ENCODE peak calls at places on chromosomes 5 and 9, in ten cellular contexts. S is brain microvascular endothelial cell; E is T-cell; N is SW480; B is T-helper 2 cell; G is occipital lobe; V is dorsolateral prefrontal cortex; Q is ascending aorta; W is kidney epithelial cell; J is activated CD8-positive, alpha-beta T cell treated with anti-CD3 and anti-CD28 coated beads for 36 hours. Z is an unnamed sample.

GRCh38 chr9:21160178-21160577 is 6.3 kb downstream of the IFNA21 start:
- DNase-seq in S (peak), E (no peak), N (peak), B (no peak), G (no peak), V (no peak), Q (no peak), W (peak), J (peak), Z (no peak)

GRCh38 chr9:97557606-97558095 is 56.2 kb downstream of the TMOD1 start:
- DNase-seq in S (no peak), E (no peak), N (no peak), B (no peak), G (peak), V (peak), Q (peak), W (no peak), J (no peak), Z (no peak)

GRCh38 chr9:21443849-21444625 is 3.8 kb downstream of the IFNA1 start:
- DNase-seq in S (no peak), E (peak), N (no peak), B (no peak), G (no peak), V (no peak), Q (no peak), W (no peak), J (peak), Z (no peak)

GRCh38 chr5:146130440-146131045 is 25.2 kb upstream of the PLAC8L1 start:
- DNase-seq in S (no peak), E (no peak), N (peak), B (no peak), G (no peak), V (no peak), Q (no peak), W (peak), J (no peak), Z (no peak)

GRCh38 chr9:75889977-75890540 is 414 bp upstream of the PCSK5 start:
- DNase-seq in S (peak), E (no peak), N (peak), B (no peak), G (peak), V (no peak), Q (peak), W (no peak), J (peak), Z (peak)

GRCh38 chr5:28084069-28084468 is 1045.7 kb upstream of the CDH9 start:
- DNase-seq in S (no peak), E (no peak), N (no peak), B (no peak), G (no peak), V (no peak), Q (no peak), W (no peak), J (no peak), Z (no peak)

GRCh38 chr9:86034863-86035734 is 64.3 kb downstream of the GOLM1 start:
- DNase-seq in S (peak), E (no peak), N (peak), B (no peak), G (no peak), V (no peak), Q (no peak), W (no peak), J (peak), Z (peak)

GRCh38 chr5:159536166-159536565 is 205.9 kb upstream of the IL12B start:
- DNase-seq in S (no peak), E (no peak), N (no peak), B (no peak), G (no peak), V (no peak), Q (no peak), W (no peak), J (no peak), Z (no peak)

GRCh38 chr5:52786937-52787599 is 648 bp upstream of the ITGA1 start:
- DNase-seq in S (no peak), E (peak), N (peak), B (no peak), G (no peak), V (no peak), Q (peak), W (no peak), J (peak), Z (no peak)

GRCh38 chr9:136133191-136133958 is 14.7 kb upstream of the TMEM250 start:
- DNase-seq in S (no peak), E (no peak), N (no peak), B (no peak), G (no peak), V (no peak), Q (no peak), W (no peak), J (peak), Z (no peak)

GRCh38 chr5:174329738-174330137 is 284.2 kb downstream of the NSG2 start:
- DNase-seq in S (no peak), E (no peak), N (no peak), B (no peak), G (no peak), V (no peak), Q (peak), W (no peak), J (no peak), Z (no peak)

GRCh38 chr5:168883253-168883880 is 304.2 kb upstream of the PANK3 start:
- DNase-seq in S (no peak), E (no peak), N (no peak), B (no peak), G (no peak), V (no peak), Q (no peak), W (no peak), J (no peak), Z (no peak)

GRCh38 chr5:171055881-171056454 is 194.2 kb downstream of the RANBP17 start:
- DNase-seq in S (no peak), E (no peak), N (no peak), B (no peak), G (no peak), V (no peak), Q (no peak), W (no peak), J (no peak), Z (no peak)

GRCh38 chr9:123438321-123438720 is 82.3 kb downstream of the CRB2 start:
- DNase-seq in S (no peak), E (no peak), N (peak), B (no peak), G (no peak), V (no peak), Q (no peak), W (no peak), J (no peak), Z (peak)

GRCh38 chr5:166710275-166710674 is 1581.2 kb upstream of the WWC1 start:
- DNase-seq in S (no peak), E (no peak), N (no peak), B (no peak), G (no peak), V (no peak), Q (no peak), W (no peak), J (no peak), Z (no peak)

GRCh38 chr5:93274291-93274690 is 306.7 kb downstream of the NR2F1-AS1 start:
- DNase-seq in S (peak), E (no peak), N (no peak), B (no peak), G (no peak), V (no peak), Q (no peak), W (peak), J (no peak), Z (no peak)

GRCh38 chr5:108753877-108754276 is 6.2 kb downstream of the FER start:
- DNase-seq in S (peak), E (no peak), N (no peak), B (no peak), G (no peak), V (no peak), Q (no peak), W (no peak), J (no peak), Z (no peak)

GRCh38 chr9:75027187-75028107 is 646 bp downstream of the CARNMT1 start:
- DNase-seq in S (peak), E (peak), N (peak), B (peak), G (peak), V (peak), Q (peak), W (no peak), J (peak), Z (peak)

GRCh38 chr9:76394896-76395244 is 644 bp upstream of the RFK start:
- DNase-seq in S (peak), E (no peak), N (peak), B (peak), G (peak), V (peak), Q (peak), W (no peak), J (peak), Z (peak)

GRCh38 chr5:103433216-103433615 is 129.4 kb downstream of the NUDT12 start:
- DNase-seq in S (peak), E (no peak), N (no peak), B (no peak), G (no peak), V (no peak), Q (no peak), W (no peak), J (no peak), Z (no peak)

GRCh38 chr5:138647261-138647788 is 72.1 kb upstream of the HSPA9 start:
- DNase-seq in S (peak), E (no peak), N (no peak), B (no peak), G (no peak), V (no peak), Q (no peak), W (no peak), J (no peak), Z (no peak)

GRCh38 chr5:124161286-124161685 is 585.2 kb downstream of the ZNF608 start:
- DNase-seq in S (no peak), E (no peak), N (no peak), B (no peak), G (no peak), V (no peak), Q (no peak), W (no peak), J (no peak), Z (no peak)

GRCh38 chr5:116992681-116993080 is 418.1 kb upstream of the SEMA6A start:
- DNase-seq in S (no peak), E (no peak), N (no peak), B (no peak), G (no peak), V (no peak), Q (no peak), W (no peak), J (no peak), Z (no peak)

GRCh38 chr9:8346291-8346690 is 546.7 kb upstream of the DMAC1 start:
- DNase-seq in S (peak), E (no peak), N (no peak), B (no peak), G (no peak), V (no peak), Q (no peak), W (no peak), J (no peak), Z (no peak)

GRCh38 chr5:178319541-178320041 is 87.0 kb upstream of the PHYKPL start:
- DNase-seq in S (no peak), E (no peak), N (no peak), B (no peak), G (no peak), V (no peak), Q (no peak), W (no peak), J (no peak), Z (no peak)

GRCh38 chr5:179697993-179698934 is 503 bp upstream of the CANX start:
- DNase-seq in S (peak), E (peak), N (peak), B (peak), G (peak), V (peak), Q (peak), W (peak), J (peak), Z (peak)

GRCh38 chr9:17131494-17131893 is 3.3 kb upstream of the CNTLN start:
- DNase-seq in S (no peak), E (no peak), N (no peak), B (no peak), G (no peak), V (no peak), Q (no peak), W (no peak), J (no peak), Z (no peak)

GRCh38 chr9:101037433-101037832 is 8.9 kb downstream of the PLPPR1 start:
- DNase-seq in S (no peak), E (no peak), N (no peak), B (no peak), G (no peak), V (no peak), Q (no peak), W (no peak), J (no peak), Z (no peak)

GRCh38 chr5:61301345-61301744 is 30.7 kb upstream of the ZSWIM6 start:
- DNase-seq in S (no peak), E (no peak), N (no peak), B (no peak), G (peak), V (no peak), Q (no peak), W (no peak), J (no peak), Z (no peak)

GRCh38 chr5:153860482-153860881 is 178.2 kb downstream of the FAM114A2 start:
- DNase-seq in S (no peak), E (no peak), N (no peak), B (no peak), G (no peak), V (no peak), Q (no peak), W (no peak), J (no peak), Z (no peak)

GRCh38 chr9:80146466-80146865 is 574.7 kb downstream of the TLE4 start:
- DNase-seq in S (peak), E (no peak), N (no peak), B (no peak), G (no peak), V (no peak), Q (no peak), W (no peak), J (no peak), Z (no peak)

GRCh38 chr5:66134407-66134843 is 9.7 kb upstream of the SREK1 start:
- DNase-seq in S (no peak), E (no peak), N (no peak), B (no peak), G (no peak), V (no peak), Q (no peak), W (no peak), J (no peak), Z (no peak)

GRCh38 chr5:62083661-62084060 is 222.3 kb upstream of the KIF2A start:
- DNase-seq in S (no peak), E (no peak), N (no peak), B (no peak), G (no peak), V (no peak), Q (no peak), W (no peak), J (no peak), Z (no peak)

Z was measured in NCI-H526.